ENCODE peak calls at places on chromosomes 2 and 18, in six cellular contexts. S is brain microvascular endothelial cell, T is astrocyte, C is cardiac muscle cell, B is gastrocnemius medialis, R is hepatocyte. X is an unnamed sample. For H3K27me3, the result is how much of the 10 kb centered on the place peaks cover.

GRCh38 chr2:230932556-230933511 is 7.8 kb upstream of the GPR55 start:
- DNase-seq in S (no peak), T (no peak), C (peak), B (peak), R (peak), X (peak)

GRCh38 chr2:226475650-226476049 is 324.0 kb downstream of the IRS1 start:
- DNase-seq in S (peak), T (peak), C (peak), B (no peak), R (peak), X (peak)

GRCh38 chr2:121085801-121086200 is 199.2 kb downstream of the TFCP2L1 start:
- DNase-seq in S (no peak), T (no peak), C (no peak), B (no peak), R (no peak), X (no peak)

GRCh38 chr2:148814853-148815419 is 60.1 kb upstream of the KIF5C start:
- DNase-seq in S (no peak), T (no peak), C (peak), B (no peak), R (no peak), X (peak)

GRCh38 chr2:229475753-229476152 is 204.7 kb upstream of the PID1 start:
- DNase-seq in S (no peak), T (no peak), C (no peak), B (no peak), R (no peak), X (peak)

GRCh38 chr2:188582206-188582605 is 290.5 kb downstream of the GULP1 start:
- DNase-seq in S (no peak), T (no peak), C (no peak), B (no peak), R (no peak), X (no peak)

GRCh38 chr2:133341575-133341974 is 226.7 kb downstream of the NCKAP5 start:
- DNase-seq in S (no peak), T (no peak), C (no peak), B (no peak), R (no peak), X (no peak)

GRCh38 chr2:162795312-162795711 is 43.3 kb downstream of the KCNH7 start:
- DNase-seq in S (no peak), T (no peak), C (no peak), B (no peak), R (peak), X (peak)

GRCh38 chr2:17672583-17673317 is 80.9 kb downstream of the SMC6 start:
- DNase-seq in S (peak), T (peak), C (peak), B (no peak), R (no peak), X (peak)

GRCh38 chr2:8394131-8394530 is 287.7 kb upstream of the ID2 start:
- DNase-seq in S (no peak), T (no peak), C (no peak), B (no peak), R (no peak), X (no peak)

GRCh38 chr2:163703386-163703785 is 32.4 kb downstream of the FIGN start:
- DNase-seq in S (no peak), T (no peak), C (no peak), B (no peak), R (no peak), X (no peak)

GRCh38 chr2:28355521-28356094 is 37.0 kb upstream of the FOSL2 start:
- DNase-seq in S (no peak), T (no peak), C (peak), B (no peak), R (peak), X (no peak)

GRCh38 chr2:240234503-240234951 is 94.1 kb upstream of the OTOS start:
- DNase-seq in S (no peak), T (no peak), C (no peak), B (no peak), R (no peak), X (no peak)

GRCh38 chr2:177728920-177729319 is 336.3 kb downstream of the AGPS start:
- DNase-seq in S (no peak), T (peak), C (no peak), B (no peak), R (no peak), X (no peak)
- H3K27me3 ChIP-seq in S (under half), T (under half), C (under half), B (under half), R (under half), X (under half)

DNA sequence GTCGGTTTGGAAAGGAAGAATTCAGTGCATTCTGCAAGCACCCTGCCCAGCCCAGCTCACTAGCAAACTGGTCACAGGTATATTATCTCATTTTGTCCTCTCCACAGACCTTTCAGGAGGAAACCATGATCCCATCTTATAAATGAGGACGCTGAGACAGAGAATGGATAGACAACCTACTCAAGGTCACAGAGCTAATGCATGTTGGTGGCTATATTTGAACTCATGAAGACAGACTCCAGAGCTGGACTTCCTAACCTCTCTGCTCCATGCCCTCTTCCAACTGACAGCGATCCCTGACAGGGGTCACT is 29.5 kb downstream of the SERPINB5 start:
- DNase-seq in S (no peak), T (no peak), C (no peak), B (no peak), R (no peak), X (no peak)
- TF ChIP-seq CTCF in S (no peak), T (no peak), C (no peak), B (no peak), R (no peak), X (no peak)

GRCh38 chr2:224027912-224028311 is 11.2 kb downstream of the SERPINE2 start:
- DNase-seq in S (no peak), T (no peak), C (no peak), B (no peak), R (no peak), X (no peak)

GRCh38 chr2:224025874-224026273 is 13.2 kb downstream of the SERPINE2 start:
- DNase-seq in S (no peak), T (no peak), C (no peak), B (no peak), R (no peak), X (no peak)

GRCh38 chr2:224024270-224024669 is 14.8 kb downstream of the SERPINE2 start:
- DNase-seq in S (no peak), T (no peak), C (no peak), B (no peak), R (no peak), X (no peak)

GRCh38 chr2:224029876-224030275 is 9.2 kb downstream of the SERPINE2 start:
- DNase-seq in S (no peak), T (no peak), C (no peak), B (no peak), R (no peak), X (peak)

GRCh38 chr2:224027070-224027469 is 12.0 kb downstream of the SERPINE2 start:
- DNase-seq in S (no peak), T (no peak), C (no peak), B (no peak), R (no peak), X (no peak)
- H3K4me3 ChIP-seq in S (no peak), T (no peak), C (no peak), B (no peak), R (no peak), X (no peak)

GRCh38 chr2:70889716-70890037 is 46.0 kb upstream of the ATP6V1B1 start:
- DNase-seq in S (no peak), T (no peak), C (no peak), B (no peak), R (no peak), X (no peak)

GRCh38 chr2:70887550-70888229 is 48.0 kb upstream of the ATP6V1B1 start:
- DNase-seq in S (no peak), T (no peak), C (no peak), B (no peak), R (peak), X (no peak)

GRCh38 chr2:70890469-70891065 is 45.1 kb upstream of the ATP6V1B1 start:
- DNase-seq in S (no peak), T (no peak), C (no peak), B (no peak), R (no peak), X (no peak)

GRCh38 chr2:70888389-70888924 is 47.2 kb upstream of the ATP6V1B1 start:
- DNase-seq in S (no peak), T (no peak), C (no peak), B (no peak), R (no peak), X (no peak)

GRCh38 chr2:70888925-70889715 is 46.6 kb upstream of the ATP6V1B1 start:
- DNase-seq in S (no peak), T (no peak), C (peak), B (no peak), R (no peak), X (no peak)
- H3K27me3 ChIP-seq in S (half or more), T (half or more), C (half or more), B (half or more), R (half or more), X (half or more)

X was measured in bronchial epithelial cell.